ENCODE peak calls at places on chromosomes 1 and 21, in five cellular contexts. X, K, Z, G and C are unnamed samples.
A peak's percentile ranks its signal among the peaks of the same experiment; 100 is the strongest.

GRCh38 chr1:233364695-233365539 is 37.4 kb downstream of the MAP3K21 start:
- DNase-seq in X (no peak), K (no peak), Z (peak; percentile 59), G (no peak), C (no peak)

GRCh38 chr1:24849653-24850295 is 80.3 kb downstream of the RUNX3 start:
- DNase-seq in X (peak; percentile 44), K (no peak), Z (no peak), G (peak; percentile 58), C (no peak)

GRCh38 chr1:115404936-115405335 is 66.9 kb upstream of the NGF start:
- DNase-seq in X (no peak), K (no peak), Z (no peak), G (no peak), C (no peak)

GRCh38 chr1:74971982-74972381 is 162.2 kb upstream of the LHX8 start:
- DNase-seq in X (no peak), K (no peak), Z (no peak), G (no peak), C (no peak)

GRCh38 chr1:173103006-173103405 is 52.3 kb upstream of the TNFSF18 start:
- DNase-seq in X (no peak), K (no peak), Z (no peak), G (no peak), C (no peak)

GRCh38 chr1:33111965-33112364 is 31.0 kb downstream of the AZIN2 start:
- DNase-seq in X (no peak), K (no peak), Z (peak; percentile 71), G (no peak), C (no peak)

GRCh38 chr21:41136286-41136685 is 31.7 kb upstream of the BACE2 start:
- DNase-seq in X (no peak), K (no peak), Z (no peak), G (no peak), C (no peak)

GRCh38 chr1:10353693-10354092 is 45.2 kb upstream of the PGD start:
- DNase-seq in X (no peak), K (no peak), Z (no peak), G (no peak), C (no peak)

GRCh38 chr21:28333455-28334108 is 659.1 kb downstream of the LTN1 start:
- DNase-seq in X (no peak), K (no peak), Z (no peak), G (no peak), C (no peak)

GRCh38 chr21:41507521-41508414 is at the start of gene TMPRSS2:
- DNase-seq in X (no peak), K (no peak), Z (no peak), G (peak; percentile 95), C (no peak)

GRCh38 chr21:37445228-37445627 is 78.7 kb downstream of the DYRK1A start:
- DNase-seq in X (no peak), K (no peak), Z (no peak), G (no peak), C (peak; percentile 32)

GRCh38 chr1:7300893-7301292 is 470.2 kb upstream of the VAMP3 start:
- DNase-seq in X (no peak), K (no peak), Z (peak; percentile 37), G (no peak), C (peak; percentile 85)

GRCh38 chr1:166700696-166701095 is 138.6 kb upstream of the POGK start:
- DNase-seq in X (no peak), K (no peak), Z (no peak), G (no peak), C (no peak)

GRCh38 chr1:70156529-70157120 is 48.8 kb downstream of the LRRC40 start:
- DNase-seq in X (no peak), K (no peak), Z (no peak), G (no peak), C (peak; percentile 34)

GRCh38 chr1:64228181-64228957 is 24.9 kb downstream of the UBE2U start:
- DNase-seq in X (no peak), K (no peak), Z (no peak), G (no peak), C (no peak)

GRCh38 chr1:202235856-202236837 is 42.5 kb downstream of the LGR6 start:
- DNase-seq in X (peak; percentile 92), K (no peak), Z (peak; percentile 85), G (peak; percentile 77), C (peak; percentile 97)

GRCh38 chr1:202234331-202235002 is 40.9 kb downstream of the LGR6 start:
- DNase-seq in X (no peak), K (no peak), Z (no peak), G (no peak), C (no peak)

GRCh38 chr1:202235003-202235660 is 41.5 kb downstream of the LGR6 start:
- DNase-seq in X (no peak), K (no peak), Z (no peak), G (no peak), C (no peak)

GRCh38 chr1:202238914-202239313 is 45.3 kb downstream of the LGR6 start:
- DNase-seq in X (no peak), K (no peak), Z (no peak), G (no peak), C (no peak)

GRCh38 chr1:202237052-202237451 is 43.5 kb downstream of the LGR6 start:
- DNase-seq in X (peak; percentile 86), K (no peak), Z (peak; percentile 63), G (no peak), C (peak; percentile 90)
- H3K4me3 ChIP-seq in X (no peak overlapping the region), K (no peak overlapping the region), Z (no peak overlapping the region), G (no peak overlapping the region), C (no peak overlapping the region)

DNA sequence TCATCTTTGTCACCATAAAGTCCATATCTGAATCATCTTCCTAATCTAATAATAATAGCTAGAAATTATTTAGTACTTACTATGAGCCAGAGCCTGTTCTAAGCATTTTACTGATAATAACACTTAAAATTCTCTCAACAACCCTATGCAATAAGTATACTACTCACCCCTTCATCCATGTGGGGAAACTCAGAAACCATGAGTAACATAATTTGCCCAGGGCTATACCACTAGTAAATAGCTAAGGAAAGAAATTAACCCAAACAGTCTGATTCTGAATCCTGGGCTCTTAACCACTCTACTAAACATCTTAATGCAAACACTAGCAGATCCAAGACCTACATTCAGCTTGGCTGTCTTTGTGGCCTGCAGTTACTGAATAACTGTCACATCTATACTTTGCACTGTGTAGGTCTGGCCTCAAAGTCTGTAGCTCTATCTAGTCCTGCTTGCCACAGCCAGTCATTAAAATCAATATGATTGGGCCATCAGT is 394.8 kb upstream of the ESRRG start:
- DNase-seq in X (no peak), K (no peak), Z (no peak), G (no peak), C (no peak)
- H3K9me3 ChIP-seq in X (peaks cover 3% of the 10 kb centered on the region), K (no peaks in the 10 kb centered on the region), Z (no peaks in the 10 kb centered on the region), G (no peaks in the 10 kb centered on the region), C (no peaks in the 10 kb centered on the region)

DNA sequence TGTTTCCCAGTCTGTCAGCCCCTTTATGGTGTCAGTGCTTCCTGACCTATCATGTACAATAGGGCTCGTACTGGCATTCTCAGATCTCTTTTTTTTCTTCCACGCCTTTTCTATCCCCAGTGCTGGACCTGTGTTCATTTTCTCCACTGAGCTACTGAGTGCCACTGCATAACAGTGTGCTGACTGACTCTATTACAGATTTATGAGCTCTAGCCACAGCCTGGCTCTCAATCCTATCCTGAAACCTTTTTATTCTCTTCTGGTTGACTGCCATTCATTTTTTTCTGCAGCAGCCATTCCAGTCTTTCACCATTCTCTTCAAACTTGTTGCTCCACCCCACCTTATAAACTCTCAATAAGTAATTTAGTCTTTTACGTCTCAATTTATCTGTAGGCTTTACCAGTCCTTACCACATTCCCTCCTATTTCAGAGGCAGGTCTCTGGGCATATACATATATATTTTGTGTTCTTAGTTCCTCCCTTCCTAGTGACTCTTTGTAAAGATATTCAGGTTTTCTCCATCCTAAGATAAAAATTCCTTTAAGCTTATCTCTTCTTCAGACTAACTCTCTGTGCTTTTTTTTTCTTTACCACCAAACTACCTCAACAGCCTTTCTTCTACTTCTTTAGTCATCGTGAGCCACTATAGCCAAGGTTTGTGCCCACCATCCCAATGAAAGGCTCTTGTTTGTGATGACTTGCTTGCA is 59.4 kb upstream of the MACF1 start:
- DNase-seq in X (no peak), K (no peak), Z (no peak), G (no peak), C (no peak)
- H3K27me3 ChIP-seq in X (no peaks in the 10 kb centered on the region), K (no peaks in the 10 kb centered on the region), Z (no peaks in the 10 kb centered on the region), G (no peaks in the 10 kb centered on the region), C (no peaks in the 10 kb centered on the region)

GRCh38 chr1:11501491-11501897 is 22.5 kb downstream of the DISP3 start:
- DNase-seq in X (no peak), K (no peak), Z (no peak), G (no peak), C (no peak)

GRCh38 chr1:11499825-11500331 is 20.9 kb downstream of the DISP3 start:
- DNase-seq in X (no peak), K (no peak), Z (no peak), G (no peak), C (no peak)

GRCh38 chr1:11502516-11502915 is 23.6 kb downstream of the DISP3 start:
- DNase-seq in X (no peak), K (no peak), Z (no peak), G (no peak), C (no peak)

GRCh38 chr1:11500881-11501280 is 21.9 kb downstream of the DISP3 start:
- DNase-seq in X (no peak), K (no peak), Z (no peak), G (no peak), C (no peak)

GRCh38 chr1:11501906-11502485 is 23.0 kb downstream of the DISP3 start:
- DNase-seq in X (no peak), K (no peak), Z (no peak), G (no peak), C (no peak)
- H3K4me3 ChIP-seq in X (no peak overlapping the region), K (no peak overlapping the region), Z (no peak overlapping the region), G (no peak overlapping the region), C (no peak overlapping the region)